ENCODE peak calls at places on chromosome 21, in seven cellular contexts. S, D, P, H, F, C and E are unnamed samples.

GRCh38 chr21:27715131-27715530 is 748.2 kb upstream of the ADAMTS5 start:
- DNase-seq in S (no peak), D (no peak), P (no peak), H (no peak), F (no peak), C (no peak), E (no peak)

GRCh38 chr21:16205527-16205926 is 475.7 kb downstream of the USP25 start:
- DNase-seq in S (no peak), D (no peak), P (no peak), H (no peak), F (no peak), C (no peak), E (no peak)

GRCh38 chr21:18318156-18318555 is 73.5 kb downstream of the CHODL start:
- DNase-seq in S (no peak), D (no peak), P (no peak), H (no peak), F (no peak), C (no peak), E (peak; percentile 1)

GRCh38 chr21:27225142-27225541 is 258.3 kb upstream of the ADAMTS5 start:
- DNase-seq in S (no peak), D (no peak), P (no peak), H (no peak), F (no peak), C (no peak), E (no peak)

GRCh38 chr21:16193758-16194606 is 464.2 kb downstream of the USP25 start:
- DNase-seq in S (peak; percentile 71), D (peak; percentile 91), P (peak; percentile 58), H (peak; percentile 35), F (peak; percentile 87), C (peak; percentile 93), E (no peak)

GRCh38 chr21:44441581-44442265 is 13.6 kb upstream of the LRRC3 start:
- DNase-seq in S (peak; percentile 6), D (no peak), P (no peak), H (no peak), F (no peak), C (no peak), E (no peak)

GRCh38 chr21:28220670-28221069 is 772.0 kb downstream of the LTN1 start:
- DNase-seq in S (no peak), D (peak; percentile 16), P (no peak), H (no peak), F (peak; percentile 89), C (no peak), E (no peak)

GRCh38 chr21:36338975-36339374 is 19.0 kb downstream of the MORC3 start:
- DNase-seq in S (no peak), D (no peak), P (no peak), H (no peak), F (peak; percentile 20), C (peak; percentile 12), E (no peak)

GRCh38 chr21:16363563-16363962 is 633.8 kb downstream of the USP25 start:
- DNase-seq in S (no peak), D (no peak), P (no peak), H (no peak), F (no peak), C (no peak), E (no peak)

GRCh38 chr21:35508389-35508888 is 459.3 kb upstream of the RUNX1 start:
- DNase-seq in S (no peak), D (no peak), P (peak; percentile 60), H (peak; percentile 92), F (peak; percentile 94), C (peak; percentile 94), E (no peak)

GRCh38 chr21:17688912-17689874 is 76.5 kb upstream of the BTG3 start:
- DNase-seq in S (peak; percentile 34), D (no peak), P (peak; percentile 23), H (peak; percentile 96), F (peak; percentile 76), C (peak; percentile 67), E (peak; percentile 39)

GRCh38 chr21:43701936-43702784 is 16.8 kb upstream of the PDXK start:
- DNase-seq in S (no peak), D (no peak), P (no peak), H (no peak), F (no peak), C (no peak), E (no peak)

GRCh38 chr21:35284199-35284598 is 235.1 kb upstream of the RUNX1 start:
- DNase-seq in S (peak; percentile 37), D (no peak), P (peak; percentile 35), H (no peak), F (peak; percentile 61), C (no peak), E (no peak)

GRCh38 chr21:28605138-28605537 is 387.5 kb downstream of the LTN1 start:
- DNase-seq in S (no peak), D (no peak), P (no peak), H (no peak), F (no peak), C (no peak), E (no peak)

GRCh38 chr21:15444118-15444960 is 285.4 kb upstream of the USP25 start:
- DNase-seq in S (no peak), D (no peak), P (no peak), H (no peak), F (peak; percentile 9), C (peak; percentile 83), E (no peak)

GRCh38 chr21:31418355-31419001 is 74.4 kb upstream of the TIAM1 start:
- DNase-seq in S (no peak), D (no peak), P (no peak), H (no peak), F (no peak), C (no peak), E (no peak)

GRCh38 chr21:14691924-14692323 is 145.8 kb upstream of the SAMSN1 start:
- DNase-seq in S (no peak), D (no peak), P (no peak), H (no peak), F (no peak), C (no peak), E (no peak)

GRCh38 chr21:18164483-18164882 is 80.2 kb upstream of the CHODL start:
- DNase-seq in S (no peak), D (peak; percentile 44), P (no peak), H (no peak), F (no peak), C (no peak), E (no peak)

GRCh38 chr21:25039461-25040380 is 567.6 kb downstream of the MRPL39 start:
- DNase-seq in S (no peak), D (no peak), P (no peak), H (peak; percentile 47), F (no peak), C (peak; percentile 58), E (peak; percentile 22)

GRCh38 chr21:27024316-27024715 is 57.4 kb upstream of the ADAMTS5 start:
- DNase-seq in S (no peak), D (no peak), P (no peak), H (no peak), F (peak; percentile 41), C (peak; percentile 56), E (no peak)

GRCh38 chr21:31318971-31319370 is 25.1 kb downstream of the TIAM1 start:
- DNase-seq in S (no peak), D (no peak), P (no peak), H (no peak), F (no peak), C (no peak), E (no peak)

GRCh38 chr21:31974454-31974985 is 101.7 kb downstream of the HUNK start:
- DNase-seq in S (no peak), D (no peak), P (no peak), H (no peak), F (no peak), C (peak; percentile 9), E (no peak)

GRCh38 chr21:41668686-41669532 is 97.9 kb downstream of the RIPK4 start:
- DNase-seq in S (no peak), D (no peak), P (no peak), H (no peak), F (no peak), C (no peak), E (no peak)

GRCh38 chr21:41666641-41667051 is 100.2 kb downstream of the RIPK4 start:
- DNase-seq in S (no peak), D (no peak), P (no peak), H (no peak), F (no peak), C (no peak), E (no peak)

GRCh38 chr21:41669533-41669830 is 97.4 kb downstream of the RIPK4 start:
- DNase-seq in S (no peak), D (no peak), P (no peak), H (no peak), F (no peak), C (no peak), E (no peak)

GRCh38 chr21:41667136-41667535 is 99.7 kb downstream of the RIPK4 start:
- DNase-seq in S (no peak), D (no peak), P (no peak), H (no peak), F (no peak), C (no peak), E (no peak)

GRCh38 chr21:41668051-41668541 is 98.8 kb downstream of the RIPK4 start:
- DNase-seq in S (no peak), D (no peak), P (no peak), H (no peak), F (no peak), C (no peak), E (no peak)
- H3K4me1 ChIP-seq in S (no peaks in the 10 kb centered on the region), D (no peaks in the 10 kb centered on the region), P (peaks cover 12% of the 10 kb centered on the region), H (peaks cover 30% of the 10 kb centered on the region), F (peaks cover 5% of the 10 kb centered on the region), C (no peaks in the 10 kb centered on the region), E (no peaks in the 10 kb centered on the region)

DNA sequence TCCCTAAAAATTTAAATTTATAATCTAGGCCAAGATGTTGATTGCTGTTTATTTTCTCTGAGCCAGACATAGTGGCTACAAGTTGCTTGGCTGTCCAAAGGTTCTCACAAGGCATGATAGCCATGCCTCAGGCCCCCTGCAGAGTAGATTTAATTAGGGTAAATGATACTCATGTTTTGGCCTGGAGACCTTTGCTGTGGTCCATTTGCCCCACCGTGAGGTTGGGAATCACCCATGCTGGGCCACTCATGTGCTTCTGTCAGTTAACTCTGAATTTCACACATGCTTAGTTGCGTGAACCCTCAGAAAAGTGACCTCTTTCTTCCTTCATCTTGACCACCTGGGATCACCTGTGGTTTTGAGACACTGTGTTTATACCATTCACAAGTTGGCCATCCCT is 103.2 kb upstream of the KCNE2 start:
- DNase-seq in S (no peak), D (no peak), P (no peak), H (no peak), F (no peak), C (no peak), E (no peak)
- H3K27me3 ChIP-seq in S (no peaks in the 10 kb centered on the region), D (peaks cover 22% of the 10 kb centered on the region), P (no peaks in the 10 kb centered on the region), H (peaks cover 26% of the 10 kb centered on the region), F (no peaks in the 10 kb centered on the region), C (no peaks in the 10 kb centered on the region), E (no peaks in the 10 kb centered on the region)

GRCh38 chr21:37469441-37469840 is 102.9 kb downstream of the DYRK1A start:
- DNase-seq in S (no peak), D (no peak), P (no peak), H (no peak), F (no peak), C (no peak), E (no peak)
- H3K4me1 ChIP-seq in S (peaks cover 6% of the 10 kb centered on the region), D (no peaks in the 10 kb centered on the region), P (peaks cover 70% of the 10 kb centered on the region), H (no peaks in the 10 kb centered on the region), F (peaks cover 2% of the 10 kb centered on the region), C (no peaks in the 10 kb centered on the region), E (no peaks in the 10 kb centered on the region)

GRCh38 chr21:33117268-33117888 is 47.4 kb downstream of the OLIG1 start:
- DNase-seq in S (no peak), D (no peak), P (no peak), H (no peak), F (no peak), C (no peak), E (no peak)
- H3K27me3 ChIP-seq in S (no peaks in the 10 kb centered on the region), D (peaks cover 28% of the 10 kb centered on the region), P (peaks cover 92% of the 10 kb centered on the region), H (peaks cover 96% of the 10 kb centered on the region), F (no peaks in the 10 kb centered on the region), C (no peaks in the 10 kb centered on the region), E (peaks cover 83% of the 10 kb centered on the region)